ENCODE peak calls at places on chromosomes 13 and 19, in four cellular contexts. One of them, this sample, is unnamed.

GRCh38 chr13:113939905-113940339 is 34.0 kb downstream of the C13orf46 start:
- DNase-seq in substantia nigra: no peak
- DNase-seq in adrenal gland: no peak
- DNase-seq in left ventricle myocardium inferior: no peak
- DNase-seq in this sample: no peak

GRCh38 chr13:94236876-94237275 is 242.6 kb downstream of the DCT start:
- DNase-seq in substantia nigra: no peak
- DNase-seq in adrenal gland: no peak
- DNase-seq in left ventricle myocardium inferior: no peak
- DNase-seq in this sample: no peak

GRCh38 chr13:64640002-64640401 is 2590.1 kb downstream of the PCDH9 start:
- DNase-seq in substantia nigra: no peak
- DNase-seq in adrenal gland: no peak
- DNase-seq in left ventricle myocardium inferior: no peak
- DNase-seq in this sample: no peak

GRCh38 chr19:11018743-11019142 is 57.9 kb downstream of the SMARCA4 start:
- DNase-seq in substantia nigra: no peak
- DNase-seq in adrenal gland: no peak
- DNase-seq in left ventricle myocardium inferior: no peak
- DNase-seq in this sample: no peak

GRCh38 chr13:90686438-90686837 is 661.0 kb upstream of the MIR17HG start:
- DNase-seq in substantia nigra: no peak
- DNase-seq in adrenal gland: no peak
- DNase-seq in left ventricle myocardium inferior: no peak
- DNase-seq in this sample: no peak

GRCh38 chr19:7917292-7918061 is 2.7 kb upstream of the SNAPC2 start:
- DNase-seq in substantia nigra: no peak
- DNase-seq in adrenal gland: no peak
- DNase-seq in left ventricle myocardium inferior: no peak
- DNase-seq in this sample: peak; percentile 80

GRCh38 chr19:38843175-38843758 is 6.5 kb downstream of the HNRNPL start:
- DNase-seq in substantia nigra: no peak
- DNase-seq in adrenal gland: no peak
- DNase-seq in left ventricle myocardium inferior: no peak
- DNase-seq in this sample: peak; percentile 21

GRCh38 chr19:18284710-18285430 is 3.4 kb upstream of the JUND start:
- DNase-seq in substantia nigra: no peak
- DNase-seq in adrenal gland: no peak
- DNase-seq in left ventricle myocardium inferior: no peak
- DNase-seq in this sample: peak; percentile 36

GRCh38 chr13:99383511-99383921 is 76.3 kb upstream of the GPR183 start:
- DNase-seq in substantia nigra: no peak
- DNase-seq in adrenal gland: no peak
- DNase-seq in left ventricle myocardium inferior: no peak
- DNase-seq in this sample: no peak

GRCh38 chr13:109369357-109370052 is 416.9 kb downstream of the IRS2 start:
- DNase-seq in substantia nigra: peak; percentile 24
- DNase-seq in adrenal gland: no peak
- DNase-seq in left ventricle myocardium inferior: no peak
- DNase-seq in this sample: no peak

GRCh38 chr19:33435706-33436359 is 62.3 kb downstream of the CEBPG start:
- DNase-seq in substantia nigra: no peak
- DNase-seq in adrenal gland: no peak
- DNase-seq in left ventricle myocardium inferior: no peak
- DNase-seq in this sample: no peak

GRCh38 chr19:29547981-29548380 is 22.2 kb downstream of the VSTM2B start:
- DNase-seq in substantia nigra: no peak
- DNase-seq in adrenal gland: no peak
- DNase-seq in left ventricle myocardium inferior: no peak
- DNase-seq in this sample: no peak

GRCh38 chr13:113239357-113239756 is 29.9 kb downstream of the CUL4A start:
- DNase-seq in substantia nigra: no peak
- DNase-seq in adrenal gland: no peak
- DNase-seq in left ventricle myocardium inferior: no peak
- DNase-seq in this sample: no peak

GRCh38 chr13:81396172-81396571 is 1055.2 kb upstream of the SPRY2 start:
- DNase-seq in substantia nigra: no peak
- DNase-seq in adrenal gland: no peak
- DNase-seq in left ventricle myocardium inferior: no peak
- DNase-seq in this sample: no peak

GRCh38 chr19:35117017-35117570 is 1.5 kb downstream of the FXYD3 start:
- DNase-seq in substantia nigra: no peak
- DNase-seq in adrenal gland: no peak
- DNase-seq in left ventricle myocardium inferior: no peak
- DNase-seq in this sample: no peak
- H3K27ac ChIP-seq in substantia nigra: peak overlapping the region; percentile 99
- H3K27ac ChIP-seq in adrenal gland: no peak overlapping the region
- H3K27ac ChIP-seq in left ventricle myocardium inferior: peak overlapping the region; percentile 14
- H3K27ac ChIP-seq in this sample: no peak overlapping the region

DNA sequence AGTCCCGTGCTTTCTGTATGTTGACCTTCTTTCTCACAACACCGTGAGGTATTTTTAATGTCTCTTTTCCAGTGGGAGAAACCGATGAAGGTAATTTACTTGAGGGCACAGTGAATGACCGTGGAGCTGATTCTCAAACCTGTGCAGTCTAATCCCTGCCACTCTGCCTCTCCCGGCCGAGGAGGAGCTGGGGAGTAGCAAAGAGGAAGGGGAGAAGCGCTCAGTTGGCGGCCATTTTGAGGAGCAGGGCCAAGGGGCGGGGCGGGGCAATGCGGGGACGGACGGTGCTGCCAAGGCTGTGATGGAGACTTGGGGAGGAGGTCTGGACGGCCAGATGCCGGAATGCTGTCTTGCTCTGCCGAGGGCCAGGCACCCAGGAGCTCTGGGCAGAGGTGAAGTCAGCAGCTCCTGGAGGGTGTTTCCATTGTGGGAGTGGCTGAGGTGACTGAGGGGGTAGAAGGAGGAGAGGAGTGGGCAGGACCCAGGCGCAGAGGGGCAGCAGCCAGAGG is 12.4 kb upstream of the RANBP3 start:
- DNase-seq in substantia nigra: no peak
- DNase-seq in adrenal gland: no peak
- DNase-seq in left ventricle myocardium inferior: no peak
- DNase-seq in this sample: no peak
- H3K27ac ChIP-seq in substantia nigra: no peak overlapping the region
- H3K27ac ChIP-seq in adrenal gland: no peak overlapping the region
- H3K27ac ChIP-seq in left ventricle myocardium inferior: no peak overlapping the region
- H3K27ac ChIP-seq in this sample: no peak overlapping the region

GRCh38 chr19:4830332-4830731 is 1.2 kb downstream of the TICAM1 start:
- DNase-seq in substantia nigra: no peak
- DNase-seq in adrenal gland: no peak
- DNase-seq in left ventricle myocardium inferior: no peak
- DNase-seq in this sample: no peak
- H3K27ac ChIP-seq in substantia nigra: peak overlapping the region; percentile 79
- H3K27ac ChIP-seq in adrenal gland: peak overlapping the region; percentile 90
- H3K27ac ChIP-seq in left ventricle myocardium inferior: peak overlapping the region; percentile 93
- H3K27ac ChIP-seq in this sample: peak overlapping the region; percentile 95

DNA sequence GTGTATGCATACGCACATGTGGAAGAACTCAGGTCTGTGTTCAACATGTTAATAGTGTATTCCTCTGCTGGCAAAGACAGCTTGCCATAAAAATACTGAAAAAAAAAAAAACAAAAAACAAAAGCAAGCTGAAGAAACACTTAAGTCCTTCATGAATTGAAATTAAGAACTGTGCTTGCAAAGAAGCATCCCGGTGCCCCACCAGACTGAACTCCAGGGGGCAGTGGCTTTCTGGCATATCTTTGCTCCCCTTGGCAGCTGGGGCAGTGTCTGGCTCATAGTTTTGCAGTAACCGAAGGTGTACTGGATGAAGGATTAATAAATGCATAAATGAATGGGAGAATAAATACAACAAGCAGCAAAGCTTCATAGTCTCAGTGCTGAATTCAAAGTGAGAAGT is 187.6 kb downstream of the LHFPL6 start:
- DNase-seq in substantia nigra: peak; percentile 52
- DNase-seq in adrenal gland: peak; percentile 59
- DNase-seq in left ventricle myocardium inferior: peak; percentile 56
- DNase-seq in this sample: peak; percentile 49
- H3K27ac ChIP-seq in substantia nigra: peak overlapping the region; percentile 63
- H3K27ac ChIP-seq in adrenal gland: peak overlapping the region; percentile 57
- H3K27ac ChIP-seq in left ventricle myocardium inferior: peak overlapping the region; percentile 85
- H3K27ac ChIP-seq in this sample: peak overlapping the region; percentile 58

GRCh38 chr19:42250666-42251531 is 4.0 kb downstream of the ERF start:
- DNase-seq in substantia nigra: peak; percentile 56
- DNase-seq in adrenal gland: peak; percentile 66
- DNase-seq in left ventricle myocardium inferior: peak; percentile 46
- DNase-seq in this sample: peak; percentile 83
- H3K27ac ChIP-seq in substantia nigra: peak overlapping the region; percentile 99
- H3K27ac ChIP-seq in adrenal gland: peak overlapping the region; percentile 100
- H3K27ac ChIP-seq in left ventricle myocardium inferior: peak overlapping the region; percentile 99
- H3K27ac ChIP-seq in this sample: peak overlapping the region; percentile 75

DNA sequence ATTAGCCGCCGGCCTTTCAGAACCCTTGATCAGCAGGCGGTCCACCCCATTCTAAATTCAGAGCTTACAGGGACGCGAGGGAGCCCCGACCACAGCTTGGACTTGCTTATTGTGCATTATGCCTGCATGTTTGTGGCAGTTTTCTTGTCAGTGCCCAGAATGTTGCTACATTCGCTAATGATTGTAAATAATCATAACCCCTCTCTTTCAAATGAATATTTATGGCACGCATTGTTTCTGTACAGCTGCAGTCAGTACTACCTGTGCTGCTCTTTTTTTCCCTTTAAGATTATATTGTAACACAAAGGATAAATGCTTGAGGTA is 321 bp upstream of the VPS36 start:
- DNase-seq in substantia nigra: no peak
- DNase-seq in adrenal gland: no peak
- DNase-seq in left ventricle myocardium inferior: no peak
- DNase-seq in this sample: no peak
- H3K27ac ChIP-seq in substantia nigra: peak overlapping the region; percentile 16
- H3K27ac ChIP-seq in adrenal gland: peak overlapping the region; percentile 99
- H3K27ac ChIP-seq in left ventricle myocardium inferior: peak overlapping the region; percentile 100
- H3K27ac ChIP-seq in this sample: no peak overlapping the region

GRCh38 chr13:21481359-21481758 is 22.3 kb upstream of the ZDHHC20 start:
- DNase-seq in substantia nigra: no peak
- DNase-seq in adrenal gland: no peak
- DNase-seq in left ventricle myocardium inferior: no peak
- DNase-seq in this sample: no peak
- H3K27ac ChIP-seq in substantia nigra: no peak overlapping the region
- H3K27ac ChIP-seq in adrenal gland: no peak overlapping the region
- H3K27ac ChIP-seq in left ventricle myocardium inferior: peak overlapping the region; percentile 47
- H3K27ac ChIP-seq in this sample: no peak overlapping the region

GRCh38 chr13:41056194-41056593 is 5.1 kb upstream of the WBP4 start:
- DNase-seq in substantia nigra: no peak
- DNase-seq in adrenal gland: no peak
- DNase-seq in left ventricle myocardium inferior: no peak
- DNase-seq in this sample: no peak

GRCh38 chr13:41052441-41052840 is 8.9 kb upstream of the WBP4 start:
- DNase-seq in substantia nigra: no peak
- DNase-seq in adrenal gland: no peak
- DNase-seq in left ventricle myocardium inferior: no peak
- DNase-seq in this sample: no peak

GRCh38 chr13:41053384-41053826 is 7.9 kb upstream of the WBP4 start:
- DNase-seq in substantia nigra: no peak
- DNase-seq in adrenal gland: no peak
- DNase-seq in left ventricle myocardium inferior: no peak
- DNase-seq in this sample: no peak

GRCh38 chr13:41054919-41055619 is 6.2 kb upstream of the WBP4 start:
- DNase-seq in substantia nigra: no peak
- DNase-seq in adrenal gland: no peak
- DNase-seq in left ventricle myocardium inferior: no peak
- DNase-seq in this sample: no peak

GRCh38 chr13:41054212-41054877 is 7.0 kb upstream of the WBP4 start:
- DNase-seq in substantia nigra: no peak
- DNase-seq in adrenal gland: peak; percentile 45
- DNase-seq in left ventricle myocardium inferior: no peak
- DNase-seq in this sample: no peak
- H3K27ac ChIP-seq in substantia nigra: no peak overlapping the region
- H3K27ac ChIP-seq in adrenal gland: peak overlapping the region; percentile 30
- H3K27ac ChIP-seq in left ventricle myocardium inferior: peak overlapping the region; percentile 98
- H3K27ac ChIP-seq in this sample: peak overlapping the region; percentile 39

GRCh38 chr19:35963514-35963913 is 27.3 kb downstream of the LRFN3 start:
- DNase-seq in substantia nigra: no peak
- DNase-seq in adrenal gland: peak; percentile 50
- DNase-seq in left ventricle myocardium inferior: no peak
- DNase-seq in this sample: no peak
- H3K27ac ChIP-seq in substantia nigra: no peak overlapping the region
- H3K27ac ChIP-seq in adrenal gland: no peak overlapping the region
- H3K27ac ChIP-seq in left ventricle myocardium inferior: no peak overlapping the region
- H3K27ac ChIP-seq in this sample: no peak overlapping the region

GRCh38 chr13:20579193-20579592 is 12.2 kb downstream of the IFT88 start:
- DNase-seq in substantia nigra: no peak
- DNase-seq in adrenal gland: no peak
- DNase-seq in left ventricle myocardium inferior: no peak
- DNase-seq in this sample: no peak
- H3K27ac ChIP-seq in substantia nigra: no peak overlapping the region
- H3K27ac ChIP-seq in adrenal gland: no peak overlapping the region
- H3K27ac ChIP-seq in left ventricle myocardium inferior: no peak overlapping the region
- H3K27ac ChIP-seq in this sample: no peak overlapping the region

This sample was measured in right cardiac atrium.